ENCODE peak calls at places on chromosomes 2 and 18, in seven cellular contexts. R is A549, O is Calu3, A is HFFc6, N is mucosa of descending colon, B is Peyer's patch, P is RWPE1. E is an unnamed sample.

GRCh38 chr2:230899287-230899686 is 25.8 kb downstream of the GPR55 start:
- DNase-seq in A (no peak), B (no peak), R (no peak), N (no peak), P (no peak), O (no peak), E (peak)

GRCh38 chr2:199404841-199405240 is 52.9 kb downstream of the SATB2 start:
- DNase-seq in B (no peak), R (no peak), A (peak), P (no peak), N (no peak), O (no peak), E (no peak)

GRCh38 chr2:190533968-190534309 is 583 bp downstream of the NEMP2 start:
- DNase-seq in A (no peak), O (no peak), P (no peak), R (no peak), B (peak), N (no peak), E (peak)

GRCh38 chr2:150271952-150272351 is 215.5 kb downstream of the RND3 start:
- DNase-seq in A (peak), P (peak), O (no peak), N (no peak), B (no peak), R (peak), E (no peak)

GRCh38 chr2:163682695-163683094 is 53.1 kb downstream of the FIGN start:
- DNase-seq in B (no peak), R (peak), N (no peak), P (peak), A (peak), O (peak), E (no peak)

GRCh38 chr18:45171575-45172225 is 443.6 kb upstream of the SLC14A2 start:
- DNase-seq in R (no peak), A (no peak), O (no peak), B (no peak), N (no peak), P (no peak), E (no peak)

GRCh38 chr2:150732064-150732463 is 244.6 kb upstream of the RND3 start:
- DNase-seq in A (peak), O (no peak), B (no peak), P (no peak), N (no peak), R (peak), E (no peak)

GRCh38 chr2:211408485-211408884 is 852.1 kb downstream of the CPS1 start:
- DNase-seq in A (no peak), N (no peak), R (peak), O (peak), B (no peak), P (peak), E (no peak)

GRCh38 chr2:228599297-228599696 is 417.8 kb upstream of the SPHKAP start:
- DNase-seq in P (no peak), O (no peak), R (no peak), B (no peak), A (no peak), N (no peak), E (no peak)

GRCh38 chr2:80854831-80855230 is 550.3 kb upstream of the LRRTM1 start:
- DNase-seq in B (no peak), R (no peak), A (no peak), O (no peak), N (no peak), P (no peak), E (no peak)

GRCh38 chr2:80852079-80852807 is 547.7 kb upstream of the LRRTM1 start:
- DNase-seq in R (no peak), A (no peak), O (no peak), N (no peak), B (no peak), P (no peak), E (no peak)

GRCh38 chr2:80856227-80856626 is 551.7 kb upstream of the LRRTM1 start:
- DNase-seq in A (no peak), R (no peak), P (no peak), B (no peak), N (no peak), O (no peak), E (no peak)

GRCh38 chr2:80852808-80853139 is 548.2 kb upstream of the LRRTM1 start:
- DNase-seq in B (no peak), O (no peak), N (no peak), P (no peak), A (no peak), R (no peak), E (no peak)
- TF ChIP-seq CTCF in B (no peak), O (no peak), N (no peak), P (no peak), A (no peak), R (no peak), E (no peak)

DNA sequence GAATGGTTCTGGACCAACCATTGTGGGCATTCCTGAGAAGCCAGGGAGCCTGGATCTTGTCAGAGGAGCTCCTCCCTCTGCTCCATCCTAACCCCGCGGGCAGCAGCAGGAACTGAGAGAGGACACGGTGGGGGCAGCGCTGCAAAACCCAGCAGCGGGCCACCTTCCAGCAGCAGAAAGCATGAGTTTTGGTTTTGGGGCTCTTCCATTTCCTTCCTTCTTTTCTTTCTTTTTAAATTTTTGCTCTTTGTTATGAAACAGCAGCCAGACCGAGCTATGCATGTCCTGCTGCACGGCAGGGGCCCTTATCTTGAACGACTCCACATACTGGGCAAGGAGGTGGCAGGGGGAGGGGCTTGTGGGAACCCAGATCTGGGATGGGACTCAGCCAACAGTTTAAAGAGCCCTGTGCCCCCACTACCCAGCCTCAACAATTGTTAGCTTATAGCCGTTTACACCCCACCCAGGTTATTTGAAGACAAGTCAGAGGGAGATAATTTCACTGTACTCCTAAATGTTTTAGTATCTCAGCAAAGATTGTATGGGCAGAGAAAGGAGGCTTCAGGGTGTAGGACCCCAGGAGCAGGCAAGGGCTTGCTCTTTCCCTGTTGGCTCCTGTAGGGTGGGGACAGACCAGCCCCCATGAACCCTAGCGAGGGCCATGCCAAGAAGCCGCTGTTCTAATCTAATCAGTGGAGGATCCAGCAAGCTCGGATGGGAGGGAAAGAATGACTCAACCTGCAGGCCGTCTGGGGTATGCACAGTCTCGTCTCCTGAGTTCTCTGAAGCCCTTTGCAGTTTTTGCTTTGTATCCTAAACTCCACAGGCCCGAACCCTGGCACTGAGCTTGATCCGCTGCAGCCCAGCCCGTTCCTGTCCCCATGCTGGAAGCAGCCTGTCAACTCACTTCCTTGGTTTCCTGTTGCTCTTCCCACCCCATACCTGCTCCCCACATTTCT is 75.3 kb downstream of the LRRFIP1 start:
- DNase-seq in B (peak), A (peak), P (no peak), O (peak), N (no peak), R (no peak), E (no peak)
- TF ChIP-seq CTCF in B (no peak), A (no peak), P (no peak), O (no peak), N (no peak), R (no peak), E (no peak)

GRCh38 chr2:46002507-46002883 is 294.7 kb upstream of the EPAS1 start:
- DNase-seq in A (peak), P (no peak), B (no peak), R (peak), O (no peak), N (no peak), E (no peak)
- TF ChIP-seq CTCF in A (no peak), P (no peak), B (no peak), R (no peak), O (no peak), N (no peak), E (no peak)

GRCh38 chr2:212892193-212892592 is 259.2 kb downstream of the IKZF2 start:
- DNase-seq in P (no peak), O (no peak), R (peak), N (no peak), B (no peak), A (peak), E (no peak)
- TF ChIP-seq CTCF in P (no peak), O (no peak), R (peak), N (no peak), B (no peak), A (peak), E (peak)

GRCh38 chr2:96117701-96118588 is 1.6 kb upstream of the ADRA2B start:
- DNase-seq in R (no peak), B (no peak), P (peak), O (peak), N (peak), A (no peak), E (no peak)
- TF ChIP-seq CTCF in R (no peak), B (no peak), P (no peak), O (peak), N (no peak), A (no peak), E (no peak)

DNA sequence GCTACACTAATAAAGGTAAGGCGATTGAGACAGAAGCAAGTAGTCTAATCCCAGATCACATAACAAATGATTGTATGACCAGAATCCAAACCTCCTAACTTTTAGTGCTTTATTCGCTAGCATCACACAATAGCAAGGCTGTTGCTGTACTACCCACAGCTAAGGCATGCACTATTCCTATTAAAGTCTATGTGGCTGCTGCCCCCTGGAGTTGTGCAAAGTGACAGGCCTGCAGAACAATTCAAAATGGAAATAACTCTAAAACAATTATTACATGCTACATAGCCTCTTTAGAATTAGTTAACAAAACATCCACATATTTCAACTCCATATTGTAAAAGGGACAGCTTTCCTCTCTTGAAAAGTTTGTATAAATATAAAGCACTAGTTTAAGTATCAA is 6.0 kb downstream of the ERBB4 start:
- DNase-seq in R (no peak), B (no peak), N (no peak), P (no peak), O (no peak), A (no peak), E (no peak)
- TF ChIP-seq CTCF in R (no peak), B (no peak), N (no peak), P (no peak), O (no peak), A (peak), E (no peak)

GRCh38 chr2:5915926-5916325 is 223.7 kb downstream of the SOX11 start:
- DNase-seq in P (no peak), N (no peak), R (peak), A (no peak), O (peak), B (no peak), E (no peak)
- TF ChIP-seq CTCF in P (no peak), N (no peak), R (peak), A (no peak), O (no peak), B (no peak), E (no peak)

E was measured in natural killer cell.